ENCODE peak calls at places on chromosomes 3 and 15, in eight cellular contexts. K is HFFc6, V is GM04504, Z is GM04503, A is naive B cell, O is NT2/D1, C is C1 segment of cervical spinal cord, Y is heart right ventricle. B is an unnamed sample.

GRCh38 chr3:79233431-79234060 is 534.3 kb downstream of the ROBO1 start:
- DNase-seq in K (no peak), Z (no peak), V (no peak), C (no peak), A (no peak), Y (no peak), O (peak), B (no peak)

GRCh38 chr3:147369231-147369630 is 37.1 kb downstream of the ZIC4 start:
- DNase-seq in K (no peak), O (no peak), A (no peak), Z (no peak), C (no peak), V (no peak), Y (no peak), B (no peak)

GRCh38 chr15:53013329-53013728 is 223.2 kb upstream of the ONECUT1 start:
- DNase-seq in Z (no peak), V (no peak), K (no peak), Y (no peak), A (no peak), C (no peak), O (no peak), B (no peak)

GRCh38 chr3:170585008-170585936 is 603 bp downstream of the SLC7A14 start:
- DNase-seq in K (no peak), Y (no peak), Z (no peak), C (peak), V (no peak), A (no peak), O (peak), B (no peak)

GRCh38 chr15:99155961-99156443 is 51.1 kb downstream of the SYNM start:
- DNase-seq in V (no peak), O (no peak), Y (no peak), A (no peak), K (peak), Z (no peak), C (no peak), B (no peak)

GRCh38 chr15:70504305-70504951 is 258.9 kb downstream of the UACA start:
- DNase-seq in Y (peak), K (peak), C (no peak), Z (no peak), V (no peak), O (no peak), A (no peak), B (no peak)

GRCh38 chr3:111923821-111924220 is 55.0 kb upstream of the ABHD10 start:
- DNase-seq in V (no peak), Z (no peak), C (no peak), O (no peak), Y (no peak), A (no peak), K (no peak), B (no peak)

GRCh38 chr15:82648257-82649103 is 1.3 kb upstream of the CPEB1 start:
- DNase-seq in Z (no peak), Y (no peak), C (peak), K (no peak), V (no peak), A (no peak), O (no peak), B (no peak)

GRCh38 chr15:93035953-93036810 is 52.8 kb downstream of the RGMA start:
- DNase-seq in Y (no peak), A (peak), V (no peak), O (no peak), Z (no peak), C (no peak), K (no peak), B (no peak)

GRCh38 chr3:168493412-168494205 is 397.9 kb upstream of the GOLIM4 start:
- DNase-seq in V (no peak), K (no peak), Y (no peak), Z (no peak), C (no peak), A (no peak), O (no peak), B (no peak)

GRCh38 chr3:176767385-176767784 is 429.9 kb downstream of the TBL1XR1 start:
- DNase-seq in Z (peak), O (no peak), Y (no peak), C (no peak), V (peak), K (no peak), A (no peak), B (peak)

GRCh38 chr15:56053046-56053400 is 59.6 kb upstream of the NEDD4 start:
- DNase-seq in C (no peak), V (no peak), O (no peak), A (no peak), Z (no peak), Y (no peak), K (no peak), B (no peak)

GRCh38 chr15:40115670-40116093 is 7.0 kb upstream of the BMF start:
- DNase-seq in Z (no peak), A (peak), O (no peak), K (no peak), C (peak), V (no peak), Y (no peak), B (no peak)